ENCODE peak calls at places on chromosomes 13 and 19, in nine cellular contexts. U is colonic mucosa; D is CD4-positive, alpha-beta T cell; W is right lobe of liver; N is H9; O is astrocyte; E is thoracic aorta; H is WERI-Rb-1; R is ovary. T is an unnamed sample.

GRCh38 chr19:16677060-16677459 is 16.1 kb downstream of the TMEM38A start:
- DNase-seq in U (no peak), D (no peak), W (no peak), N (no peak), O (no peak), E (no peak), H (no peak), R (no peak), T (no peak)

GRCh38 chr13:60062502-60062901 is 101.2 kb downstream of the DIAPH3 start:
- DNase-seq in U (no peak), D (no peak), W (no peak), N (no peak), O (no peak), E (no peak), H (no peak), R (no peak), T (no peak)

GRCh38 chr13:77925616-77926015 is 7.0 kb upstream of the EDNRB start:
- DNase-seq in U (no peak), D (no peak), W (no peak), N (no peak), O (no peak), E (no peak), H (no peak), R (no peak), T (no peak)

GRCh38 chr13:74708629-74709028 is 574.4 kb upstream of the KLF12 start:
- DNase-seq in U (no peak), D (no peak), W (no peak), N (no peak), O (no peak), E (no peak), H (no peak), R (no peak), T (no peak)

GRCh38 chr19:38009650-38010229 is 102.7 kb downstream of the SIPA1L3 start:
- DNase-seq in U (no peak), D (no peak), W (no peak), N (no peak), O (no peak), E (no peak), H (no peak), R (no peak), T (no peak)

GRCh38 chr13:51221674-51222509 is at the start of gene FAM124A:
- DNase-seq in U (peak; percentile 38), D (no peak), W (peak; percentile 41), N (no peak), O (no peak), E (no peak), H (peak; percentile 20), R (peak; percentile 66), T (no peak)

GRCh38 chr13:27081893-27082292 is 89.7 kb downstream of the USP12 start:
- DNase-seq in U (no peak), D (no peak), W (no peak), N (no peak), O (no peak), E (no peak), H (no peak), R (no peak), T (no peak)

GRCh38 chr13:80012281-80012680 is 328.6 kb downstream of the SPRY2 start:
- DNase-seq in U (no peak), D (no peak), W (no peak), N (no peak), O (no peak), E (no peak), H (no peak), R (no peak), T (no peak)

GRCh38 chr19:31548941-31549340 is 199.7 kb upstream of the TSHZ3 start:
- DNase-seq in U (no peak), D (no peak), W (no peak), N (peak; percentile 46), O (no peak), E (no peak), H (peak; percentile 48), R (no peak), T (no peak)

GRCh38 chr13:110154370-110155031 is 152.5 kb downstream of the COL4A1 start:
- DNase-seq in U (no peak), D (no peak), W (no peak), N (no peak), O (no peak), E (no peak), H (no peak), R (no peak), T (no peak)

GRCh38 chr13:48896312-48896711 is 79.4 kb upstream of the FNDC3A start:
- DNase-seq in U (no peak), D (no peak), W (no peak), N (no peak), O (peak; percentile 56), E (no peak), H (no peak), R (no peak), T (no peak)

GRCh38 chr13:106987435-106987800 is 419.5 kb upstream of the ARGLU1 start:
- DNase-seq in U (no peak), D (no peak), W (no peak), N (no peak), O (no peak), E (no peak), H (no peak), R (no peak), T (no peak)

GRCh38 chr19:7870571-7871279 is 3.5 kb downstream of the PRR36 start:
- DNase-seq in U (peak; percentile 79), D (peak; percentile 69), W (no peak), N (peak; percentile 98), O (no peak), E (no peak), H (peak; percentile 87), R (peak; percentile 84), T (no peak)

GRCh38 chr13:96141032-96141431 is 51.1 kb downstream of the HS6ST3 start:
- DNase-seq in U (no peak), D (no peak), W (no peak), N (no peak), O (peak; percentile 3), E (no peak), H (no peak), R (no peak), T (no peak)

GRCh38 chr19:17747205-17748098 is 3.8 kb upstream of the FCHO1 start:
- DNase-seq in U (peak; percentile 92), D (peak; percentile 94), W (peak; percentile 92), N (peak; percentile 95), O (peak; percentile 80), E (peak; percentile 81), H (peak; percentile 95), R (peak; percentile 93), T (peak; percentile 90)

GRCh38 chr19:28372800-28373199 is 840.2 kb downstream of the UQCRFS1 start:
- DNase-seq in U (no peak), D (no peak), W (no peak), N (no peak), O (no peak), E (no peak), H (no peak), R (no peak), T (no peak)

DNA sequence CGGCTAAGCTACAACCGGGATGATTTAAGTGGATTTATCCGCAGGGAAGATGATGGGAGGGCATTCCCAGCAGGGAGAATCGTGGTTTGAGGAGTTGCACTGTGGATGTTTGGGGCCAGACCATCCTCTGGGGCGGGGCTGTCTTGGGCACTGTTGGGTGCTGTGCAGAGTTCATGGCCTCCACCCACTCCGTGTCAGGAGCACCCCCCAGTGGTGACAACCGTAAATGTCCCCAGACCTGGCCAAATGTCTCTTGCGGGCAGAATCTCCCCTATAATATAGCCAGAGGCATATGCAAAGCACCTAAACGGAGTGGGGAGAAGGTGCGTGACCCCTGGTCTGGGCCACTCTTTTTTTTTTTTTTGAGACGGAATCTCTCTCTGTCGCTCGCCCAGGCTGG is 40.2 kb downstream of the SMIM24 start:
- DNase-seq in U (peak; percentile 75), D (peak; percentile 39), W (no peak), N (peak; percentile 81), O (no peak), E (no peak), H (peak; percentile 78), R (no peak), T (peak; percentile 50)
- TF ChIP-seq CTCF in U (peak; percentile 37), D (peak; percentile 45), W (peak; percentile 65), N (peak; percentile 74), O (peak; percentile 12), E (peak; percentile 31), H (peak; percentile 88), R (no peak), T (peak; percentile 34)

GRCh38 chr19:29405728-29405995 is 120.1 kb upstream of the VSTM2B start:
- DNase-seq in U (no peak), D (no peak), W (no peak), N (no peak), O (no peak), E (no peak), H (no peak), R (no peak), T (no peak)
- H3K9me3 ChIP-seq in U (no peaks in the 10 kb centered on the region), D (no peaks in the 10 kb centered on the region), W (no peaks in the 10 kb centered on the region), N (no peaks in the 10 kb centered on the region), O (no peaks in the 10 kb centered on the region), E (no peaks in the 10 kb centered on the region), H (no peaks in the 10 kb centered on the region), R (no peaks in the 10 kb centered on the region), T (no peaks in the 10 kb centered on the region)

GRCh38 chr19:33373701-33374405 is at the start of gene CEBPG:
- DNase-seq in U (no peak), D (peak; percentile 37), W (peak; percentile 68), N (no peak), O (peak; percentile 9), E (no peak), H (peak; percentile 60), R (peak; percentile 74), T (peak; percentile 80)
- TF ChIP-seq CTCF in U (no peak), D (peak; percentile 32), W (peak; percentile 37), N (peak; percentile 40), O (peak; percentile 3), E (no peak), H (no peak), R (peak; percentile 17), T (no peak)

GRCh38 chr13:44592448-44592847 is 16.3 kb upstream of the TSC22D1 start:
- DNase-seq in U (no peak), D (no peak), W (no peak), N (no peak), O (no peak), E (no peak), H (no peak), R (no peak), T (no peak)

GRCh38 chr13:44591316-44591715 is 15.2 kb upstream of the TSC22D1 start:
- DNase-seq in U (no peak), D (no peak), W (no peak), N (peak; percentile 92), O (no peak), E (no peak), H (no peak), R (no peak), T (no peak)
- H3K9me3 ChIP-seq in U (no peaks in the 10 kb centered on the region), D (no peaks in the 10 kb centered on the region), W (no peaks in the 10 kb centered on the region), N (no peaks in the 10 kb centered on the region), O (no peaks in the 10 kb centered on the region), E (no peaks in the 10 kb centered on the region), H (no peaks in the 10 kb centered on the region), R (no peaks in the 10 kb centered on the region), T (no peaks in the 10 kb centered on the region)

GRCh38 chr19:54535601-54536000 is 33.0 kb downstream of the LAIR2 start:
- DNase-seq in U (no peak), D (no peak), W (no peak), N (no peak), O (no peak), E (no peak), H (no peak), R (no peak), T (no peak)
- TF ChIP-seq CTCF in U (no peak), D (no peak), W (no peak), N (no peak), O (no peak), E (no peak), H (no peak), R (no peak), T (no peak)